ENCODE peak calls at places on chromosome 16, in four cellular contexts. One of them, this sample, is unnamed.

GRCh38 chr16:53892155-53892554 is 188.2 kb downstream of the FTO start:
- DNase-seq in spleen: no peak
- DNase-seq in AG04449: peak
- DNase-seq in right cardiac atrium: no peak
- DNase-seq in this sample: no peak

GRCh38 chr16:29989111-29989858 is 6.1 kb downstream of the HIRIP3 start:
- DNase-seq in right cardiac atrium: no peak
- DNase-seq in AG04449: no peak
- DNase-seq in spleen: peak
- DNase-seq in this sample: no peak

GRCh38 chr16:12260119-12260646 is 283.6 kb downstream of the SNX29 start:
- DNase-seq in AG04449: no peak
- DNase-seq in right cardiac atrium: no peak
- DNase-seq in spleen: no peak
- DNase-seq in this sample: no peak

GRCh38 chr16:10367616-10368188 is 18.2 kb upstream of the ATF7IP2 start:
- DNase-seq in right cardiac atrium: no peak
- DNase-seq in AG04449: no peak
- DNase-seq in spleen: no peak
- DNase-seq in this sample: no peak

GRCh38 chr16:19086322-19087199 is 19.1 kb downstream of the COQ7 start:
- DNase-seq in AG04449: peak
- DNase-seq in spleen: peak
- DNase-seq in right cardiac atrium: peak
- DNase-seq in this sample: peak

GRCh38 chr16:19884611-19885455 is at the start of gene GPRC5B:
- DNase-seq in AG04449: no peak
- DNase-seq in spleen: peak
- DNase-seq in right cardiac atrium: peak
- DNase-seq in this sample: no peak

GRCh38 chr16:82748026-82748425 is 121.3 kb downstream of the CDH13 start:
- DNase-seq in AG04449: no peak
- DNase-seq in spleen: no peak
- DNase-seq in right cardiac atrium: peak
- DNase-seq in this sample: peak

GRCh38 chr16:81435567-81435966 is 9.0 kb upstream of the CMIP start:
- DNase-seq in AG04449: no peak
- DNase-seq in spleen: no peak
- DNase-seq in right cardiac atrium: no peak
- DNase-seq in this sample: no peak

GRCh38 chr16:12067714-12068401 is 91.3 kb downstream of the SNX29 start:
- DNase-seq in right cardiac atrium: peak
- DNase-seq in spleen: peak
- DNase-seq in AG04449: peak
- DNase-seq in this sample: peak

DNA sequence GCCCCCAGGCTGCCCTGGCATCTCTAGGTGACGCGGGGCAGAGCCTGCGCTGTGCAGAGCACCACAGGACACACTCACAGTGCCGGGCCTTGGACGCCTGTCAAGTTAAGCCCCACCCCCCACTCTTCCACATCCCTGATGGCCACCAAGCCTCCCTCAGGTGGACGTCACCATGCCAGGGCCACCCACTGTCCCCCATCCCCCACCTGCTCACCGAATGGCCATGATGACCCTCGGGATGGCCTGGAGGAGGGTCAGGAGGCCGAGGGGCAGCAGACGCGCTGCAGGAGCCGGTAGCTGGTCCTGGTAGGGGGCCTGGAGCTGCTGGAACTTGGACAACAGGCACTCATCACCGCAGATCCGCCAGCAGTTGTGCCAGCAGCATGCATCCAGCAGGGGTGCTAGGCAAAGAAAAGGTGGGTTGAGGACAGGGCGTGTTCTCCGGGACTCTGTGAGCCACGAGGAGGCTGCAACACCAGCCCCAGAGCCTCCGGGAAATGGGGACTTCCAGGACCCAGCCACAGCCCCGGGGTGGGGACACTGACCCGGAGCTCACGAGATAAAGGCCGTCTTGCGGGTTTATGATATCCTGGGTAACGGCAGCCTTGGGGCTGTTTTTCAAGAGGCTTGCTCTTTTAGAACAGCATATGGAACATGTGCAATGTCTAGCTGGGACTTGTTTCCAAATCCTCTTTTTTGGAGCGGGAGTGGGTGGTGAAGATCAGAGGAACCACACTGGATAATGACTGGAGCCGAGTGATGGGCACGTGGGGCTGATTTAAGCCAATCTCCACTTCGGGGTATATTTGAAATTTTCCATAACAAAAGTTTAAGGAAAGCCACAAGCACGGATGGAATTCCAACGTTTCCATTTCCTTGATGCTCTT is 11.4 kb downstream of the C16orf95 start:
- DNase-seq in right cardiac atrium: peak
- DNase-seq in AG04449: peak
- DNase-seq in spleen: no peak
- DNase-seq in this sample: no peak
- H3K4me3 ChIP-seq in right cardiac atrium: no peak
- H3K4me3 ChIP-seq in AG04449: peak
- H3K4me3 ChIP-seq in spleen: no peak
- H3K4me3 ChIP-seq in this sample: no peak

DNA sequence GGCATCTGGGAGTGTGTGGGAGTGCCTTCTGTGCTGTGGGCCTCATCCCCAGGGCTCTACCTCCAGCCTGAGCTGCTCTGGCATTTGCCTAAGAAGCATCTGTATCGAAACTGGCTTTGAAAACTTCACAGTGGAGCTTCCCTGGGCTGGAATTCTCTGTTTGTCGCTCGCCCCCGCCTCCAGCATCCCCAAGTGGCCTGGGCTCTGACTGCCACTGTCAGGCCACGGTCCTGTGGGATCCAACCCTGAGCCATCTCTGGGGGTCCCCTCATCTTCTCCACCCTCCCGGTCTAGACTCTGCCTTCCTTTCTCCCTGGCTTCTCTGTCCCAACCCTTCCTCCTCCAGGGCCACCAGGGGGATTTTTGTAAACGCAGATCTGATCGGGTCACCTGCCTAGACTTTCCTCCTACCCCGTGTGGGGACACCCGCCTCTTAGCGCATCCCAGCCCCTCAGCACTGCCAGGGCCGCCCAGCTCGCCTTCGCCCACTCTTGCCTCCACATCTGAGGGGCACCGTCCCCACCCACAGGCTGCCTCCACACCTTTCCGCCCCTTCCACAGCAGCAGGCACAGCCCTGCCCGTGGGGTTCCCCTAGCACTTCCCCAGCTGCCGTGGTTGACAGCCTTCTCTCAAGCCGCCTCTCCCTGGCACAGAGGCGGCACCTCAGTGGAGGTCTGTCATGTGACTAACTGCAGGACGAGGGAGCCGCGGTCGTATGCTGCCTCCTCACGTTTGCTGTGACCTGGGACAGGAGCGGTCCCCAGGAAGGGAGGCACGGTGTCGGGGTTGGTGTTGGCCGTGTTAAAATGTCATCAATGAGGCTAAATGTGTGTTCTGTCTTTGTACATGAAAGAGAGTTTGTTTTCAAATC is 12.0 kb downstream of the TBC1D24 start:
- DNase-seq in AG04449: no peak
- DNase-seq in right cardiac atrium: peak
- DNase-seq in spleen: peak
- DNase-seq in this sample: no peak
- H3K4me3 ChIP-seq in AG04449: no peak
- H3K4me3 ChIP-seq in right cardiac atrium: no peak
- H3K4me3 ChIP-seq in spleen: no peak
- H3K4me3 ChIP-seq in this sample: no peak

DNA sequence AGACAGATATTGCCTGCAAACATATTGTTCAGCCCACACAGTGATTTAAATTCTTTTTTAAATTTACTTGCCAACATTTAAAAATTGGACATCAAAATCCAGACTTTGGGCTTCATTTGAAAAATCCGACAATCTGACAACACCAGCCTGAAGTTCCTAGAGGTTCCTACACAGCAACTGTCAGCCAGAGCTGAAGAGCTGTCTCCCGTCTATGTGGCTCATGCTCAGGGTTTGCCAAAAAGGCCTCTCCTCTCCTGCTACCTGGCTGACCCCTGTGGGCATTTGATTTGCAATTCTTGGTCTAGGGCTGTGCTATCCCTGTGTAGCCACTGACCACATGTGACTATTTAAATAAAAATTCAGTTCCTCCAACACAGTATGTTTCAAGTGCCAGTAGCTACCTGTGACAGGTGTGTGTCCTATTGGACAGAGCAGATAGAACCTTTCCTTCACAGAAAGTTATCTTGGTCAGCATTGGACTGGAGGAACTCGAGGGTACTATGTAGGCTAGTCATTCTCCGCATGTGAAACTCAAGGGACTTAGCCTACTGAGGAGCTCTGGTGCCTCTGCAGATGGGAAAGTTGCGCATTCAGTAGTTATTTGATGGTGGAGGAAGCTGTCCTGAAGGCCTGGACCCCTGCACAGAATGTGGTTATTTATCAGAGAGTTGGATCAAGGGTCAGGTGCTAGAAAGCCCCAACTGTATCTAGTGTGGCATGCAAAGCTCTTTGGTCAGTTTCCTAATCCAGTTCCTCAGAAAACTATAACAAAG is 2.7 kb downstream of the LYRM1 start:
- DNase-seq in spleen: no peak
- DNase-seq in right cardiac atrium: no peak
- DNase-seq in AG04449: no peak
- DNase-seq in this sample: no peak
- H3K4me3 ChIP-seq in spleen: no peak
- H3K4me3 ChIP-seq in right cardiac atrium: no peak
- H3K4me3 ChIP-seq in AG04449: no peak
- H3K4me3 ChIP-seq in this sample: no peak

DNA sequence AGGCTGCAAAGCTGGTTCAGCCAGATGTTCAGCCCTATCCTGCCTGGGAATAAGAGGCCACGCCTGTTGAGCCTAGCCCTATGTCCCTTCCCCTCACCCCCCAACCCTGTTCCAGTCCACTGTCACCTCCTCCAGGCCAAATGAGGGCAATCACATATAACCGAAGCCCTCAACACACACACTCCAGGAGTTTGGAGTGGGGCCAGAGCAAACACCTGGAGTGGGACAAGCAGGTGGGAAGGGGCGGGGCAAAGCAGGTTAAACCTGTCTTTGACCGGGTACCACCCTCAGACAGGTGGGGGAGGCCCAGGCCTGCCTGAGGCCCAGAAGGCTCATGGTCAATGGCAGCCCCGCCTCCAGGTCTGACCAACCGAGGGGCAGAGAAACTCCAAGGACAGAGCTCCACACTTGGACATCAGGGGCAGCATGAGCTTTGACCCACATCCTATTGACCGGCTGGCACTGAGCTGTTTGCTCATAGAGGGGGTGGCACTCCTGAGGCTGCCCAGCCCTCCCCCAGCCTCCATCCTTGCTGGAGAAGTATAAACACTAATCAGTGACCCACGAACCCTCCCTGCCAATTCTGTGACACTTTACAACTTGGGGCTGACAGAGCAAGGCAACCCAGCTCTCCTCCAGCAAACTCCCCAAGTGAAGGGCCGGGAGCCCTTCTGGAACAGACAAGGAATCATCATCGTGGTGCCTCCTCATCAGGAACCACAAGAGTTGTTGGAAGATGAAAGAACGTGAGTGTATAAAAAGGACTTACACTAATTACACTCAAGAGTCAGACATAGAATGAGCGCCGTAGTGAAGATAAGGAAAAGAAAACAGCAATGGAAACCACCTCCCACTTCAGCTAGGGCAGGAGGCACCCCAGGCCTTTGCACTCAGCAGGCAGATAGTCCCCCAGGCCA is 1.5 kb downstream of the ESRP2 start:
- DNase-seq in AG04449: no peak
- DNase-seq in spleen: no peak
- DNase-seq in right cardiac atrium: no peak
- DNase-seq in this sample: no peak
- H3K4me3 ChIP-seq in AG04449: no peak
- H3K4me3 ChIP-seq in spleen: no peak
- H3K4me3 ChIP-seq in right cardiac atrium: no peak
- H3K4me3 ChIP-seq in this sample: no peak

GRCh38 chr16:51550785-51551184 is 399.7 kb upstream of the SALL1 start:
- DNase-seq in spleen: no peak
- DNase-seq in right cardiac atrium: no peak
- DNase-seq in AG04449: no peak
- DNase-seq in this sample: no peak

GRCh38 chr16:51553314-51553713 is 402.2 kb upstream of the SALL1 start:
- DNase-seq in spleen: no peak
- DNase-seq in right cardiac atrium: no peak
- DNase-seq in AG04449: no peak
- DNase-seq in this sample: no peak

GRCh38 chr16:51553910-51554309 is 402.8 kb upstream of the SALL1 start:
- DNase-seq in AG04449: no peak
- DNase-seq in spleen: no peak
- DNase-seq in right cardiac atrium: no peak
- DNase-seq in this sample: peak

GRCh38 chr16:51545951-51546350 is 394.9 kb upstream of the SALL1 start:
- DNase-seq in AG04449: no peak
- DNase-seq in right cardiac atrium: no peak
- DNase-seq in spleen: no peak
- DNase-seq in this sample: no peak

GRCh38 chr16:51549836-51550235 is 398.8 kb upstream of the SALL1 start:
- DNase-seq in right cardiac atrium: no peak
- DNase-seq in spleen: no peak
- DNase-seq in AG04449: no peak
- DNase-seq in this sample: no peak
- H3K4me3 ChIP-seq in right cardiac atrium: no peak
- H3K4me3 ChIP-seq in spleen: no peak
- H3K4me3 ChIP-seq in AG04449: no peak
- H3K4me3 ChIP-seq in this sample: no peak

GRCh38 chr16:73060948-73061495 is 13.1 kb upstream of the ZFHX3 start:
- DNase-seq in AG04449: no peak
- DNase-seq in spleen: no peak
- DNase-seq in right cardiac atrium: no peak
- DNase-seq in this sample: no peak

GRCh38 chr16:73064227-73064995 is 16.5 kb upstream of the ZFHX3 start:
- DNase-seq in AG04449: peak
- DNase-seq in spleen: no peak
- DNase-seq in right cardiac atrium: peak
- DNase-seq in this sample: no peak

GRCh38 chr16:73063284-73063733 is 15.4 kb upstream of the ZFHX3 start:
- DNase-seq in spleen: no peak
- DNase-seq in AG04449: no peak
- DNase-seq in right cardiac atrium: peak
- DNase-seq in this sample: no peak

GRCh38 chr16:73063854-73064226 is 15.9 kb upstream of the ZFHX3 start:
- DNase-seq in AG04449: no peak
- DNase-seq in spleen: no peak
- DNase-seq in right cardiac atrium: no peak
- DNase-seq in this sample: no peak

DNA sequence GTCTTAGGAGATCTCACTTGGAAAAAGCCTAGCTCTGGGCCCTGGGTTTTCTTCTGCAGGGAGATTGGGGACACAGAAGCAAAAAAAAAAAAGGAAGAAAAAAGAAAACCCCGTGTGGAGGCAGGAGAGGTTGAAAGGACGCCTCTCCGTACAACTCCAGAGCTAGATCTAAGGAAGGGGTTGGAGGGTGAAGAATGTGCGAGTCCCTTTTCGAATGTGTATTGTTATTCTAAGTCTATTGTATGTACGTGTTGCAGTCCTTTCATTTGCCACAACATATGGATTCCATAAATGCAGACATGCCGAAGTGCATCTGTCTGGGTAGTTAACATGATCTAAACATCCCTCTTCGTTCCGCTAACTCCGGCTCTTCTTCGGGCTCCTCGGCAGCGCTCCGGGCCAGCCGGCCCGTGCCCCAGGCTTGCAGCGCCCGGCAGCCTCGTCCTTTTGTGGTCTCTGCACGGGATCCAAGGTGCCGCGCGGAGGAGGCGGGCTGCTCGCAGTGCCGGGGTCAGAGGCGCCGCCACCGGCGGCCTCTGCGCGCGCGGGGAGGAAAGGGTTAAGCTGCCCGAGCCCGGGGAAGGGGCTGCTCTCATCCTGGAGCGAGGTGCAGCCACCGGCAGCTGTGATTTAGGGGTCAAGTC is 14.8 kb upstream of the ZFHX3 start:
- DNase-seq in right cardiac atrium: peak
- DNase-seq in spleen: no peak
- DNase-seq in AG04449: no peak
- DNase-seq in this sample: no peak
- H3K4me3 ChIP-seq in right cardiac atrium: peak
- H3K4me3 ChIP-seq in spleen: no peak
- H3K4me3 ChIP-seq in AG04449: peak
- H3K4me3 ChIP-seq in this sample: peak